ENCODE peak calls at places on chromosomes 12 and 14, in five cellular contexts. E is K562, O is HepG2, H is A549, U is endothelial cell of umbilical vein. B is an unnamed sample.

GRCh38 chr12:103561174-103561573 is 25.9 kb upstream of the STAB2 start:
- DNase-seq in E (no peak), O (no peak), H (no peak), U (no peak), B (no peak)

GRCh38 chr12:102034346-102034745 is 27.4 kb downstream of the WASHC3 start:
- DNase-seq in E (no peak), O (no peak), H (no peak), U (no peak), B (no peak)

GRCh38 chr14:50599700-50600444 is 39.9 kb downstream of the ATL1 start:
- DNase-seq in E (no peak), O (peak), H (peak), U (peak), B (peak)

GRCh38 chr14:34128665-34129064 is 177.8 kb upstream of the EGLN3 start:
- DNase-seq in E (no peak), O (no peak), H (no peak), U (no peak), B (no peak)

GRCh38 chr14:101025131-101025530 is 121.6 kb upstream of the RTL1 start:
- DNase-seq in E (no peak), O (no peak), H (no peak), U (no peak), B (no peak)

GRCh38 chr12:124497658-124498057 is 69.8 kb downstream of the NCOR2 start:
- DNase-seq in E (no peak), O (no peak), H (no peak), U (no peak), B (no peak)

GRCh38 chr12:49098703-49099102 is 4.1 kb upstream of the DHH start:
- DNase-seq in E (no peak), O (no peak), H (no peak), U (no peak), B (no peak)

GRCh38 chr14:55136868-55137785 is 8.1 kb downstream of the LGALS3 start:
- DNase-seq in E (no peak), O (no peak), H (no peak), U (peak), B (no peak)

GRCh38 chr12:30462249-30462648 is 233.4 kb downstream of the IPO8 start:
- DNase-seq in E (no peak), O (no peak), H (no peak), U (no peak), B (no peak)

GRCh38 chr12:30463636-30464035 is 232.0 kb downstream of the IPO8 start:
- DNase-seq in E (no peak), O (no peak), H (no peak), U (no peak), B (no peak)

GRCh38 chr12:30461011-30461670 is 234.5 kb downstream of the IPO8 start:
- DNase-seq in E (no peak), O (no peak), H (no peak), U (no peak), B (no peak)

GRCh38 chr12:30458453-30458852 is 237.2 kb downstream of the IPO8 start:
- DNase-seq in E (no peak), O (no peak), H (no peak), U (no peak), B (no peak)

GRCh38 chr12:30457621-30458289 is 237.9 kb downstream of the IPO8 start:
- DNase-seq in E (peak), O (peak), H (no peak), U (peak), B (peak)
- TF ChIP-seq CTCF in E (peak), O (peak), H (no peak), U (peak), B (peak)

DNA sequence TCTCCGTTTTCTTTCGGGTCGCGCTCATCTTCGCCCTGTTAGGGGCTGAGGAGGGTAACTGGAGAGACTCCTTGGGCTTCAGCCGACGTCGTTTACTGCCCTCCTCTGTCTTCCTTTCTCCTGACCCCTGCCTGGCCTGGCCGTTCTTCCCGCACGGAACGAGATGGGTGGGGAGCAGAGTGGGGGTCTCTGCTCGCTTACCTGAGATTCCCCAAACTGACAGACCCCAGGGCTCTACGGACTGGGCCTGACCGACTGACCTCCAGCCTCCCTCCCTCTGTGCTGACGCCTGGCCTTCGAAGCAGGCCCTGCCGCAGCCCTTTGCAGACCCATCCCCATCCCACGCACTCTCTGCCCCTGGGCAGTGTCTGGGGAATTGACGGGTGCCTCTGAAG is 439 bp downstream of the GOLGA5 start:
- DNase-seq in E (peak), O (no peak), H (no peak), U (peak), B (peak)
- TF ChIP-seq POLR2A in E (no peak), O (no peak), H (no peak), U (no peak), B (no peak)

GRCh38 chr14:76842414-76842813 is 16.2 kb downstream of the LRRC74A start:
- DNase-seq in E (no peak), O (no peak), H (no peak), U (no peak), B (no peak)

GRCh38 chr14:76848879-76849278 is 22.7 kb downstream of the LRRC74A start:
- DNase-seq in E (peak), O (no peak), H (peak), U (no peak), B (no peak)

GRCh38 chr14:76846331-76847047 is 20.3 kb downstream of the LRRC74A start:
- DNase-seq in E (no peak), O (no peak), H (no peak), U (no peak), B (peak)

GRCh38 chr14:76844223-76844622 is 18.0 kb downstream of the LRRC74A start:
- DNase-seq in E (no peak), O (no peak), H (peak), U (peak), B (peak)
- TF ChIP-seq MYC in E (no peak), O (no peak), H (no peak), U (peak), B (no peak)

GRCh38 chr12:64318605-64319004 is 72.0 kb downstream of the C12orf56 start:
- DNase-seq in E (no peak), O (peak), H (no peak), U (peak), B (peak)
- TF ChIP-seq CTCF in E (no peak), O (peak), H (no peak), U (no peak), B (peak)

GRCh38 chr12:120229583-120230325 is 28.8 kb upstream of the RPLP0 start:
- DNase-seq in E (no peak), O (no peak), H (no peak), U (no peak), B (no peak)

GRCh38 chr12:120228041-120228290 is 27.1 kb upstream of the RPLP0 start:
- DNase-seq in E (no peak), O (no peak), H (no peak), U (no peak), B (no peak)

GRCh38 chr12:120227233-120228040 is 26.5 kb upstream of the RPLP0 start:
- DNase-seq in E (no peak), O (peak), H (no peak), U (no peak), B (no peak)

GRCh38 chr12:120229071-120229582 is 28.2 kb upstream of the RPLP0 start:
- DNase-seq in E (peak), O (peak), H (no peak), U (no peak), B (no peak)

GRCh38 chr12:120228291-120229070 is 27.6 kb upstream of the RPLP0 start:
- DNase-seq in E (peak), O (peak), H (peak), U (peak), B (peak)
- TF ChIP-seq POLR2A in E (no peak), O (peak), H (no peak), U (no peak), B (no peak)

DNA sequence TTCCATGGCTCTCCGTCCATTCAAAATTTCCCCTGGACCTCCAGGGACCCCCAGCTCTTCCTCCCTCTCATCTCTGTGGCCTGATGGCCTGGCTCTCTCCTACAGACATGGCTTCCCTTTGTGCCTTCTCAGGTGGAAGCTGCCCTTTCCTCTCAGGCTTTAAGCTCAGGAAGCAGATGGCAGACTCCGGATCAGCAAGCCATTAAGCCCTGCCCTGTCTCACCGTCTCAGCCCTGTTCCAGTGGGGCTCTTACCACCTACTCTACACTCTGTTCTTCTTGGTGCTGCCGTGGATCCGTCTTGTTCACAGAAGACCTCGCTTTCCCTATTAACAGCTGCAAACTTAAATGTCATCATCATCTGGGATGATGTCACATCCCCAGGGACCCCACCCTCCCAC is 33.1 kb downstream of the NPC2 start:
- DNase-seq in E (no peak), O (no peak), H (no peak), U (no peak), B (no peak)
- TF ChIP-seq MYC in E (no peak), O (no peak), H (no peak), U (no peak), B (no peak)

GRCh38 chr12:53187145-53187899 is 6.6 kb upstream of the CSAD start:
- DNase-seq in E (peak), O (no peak), H (no peak), U (no peak), B (no peak)

GRCh38 chr12:53186745-53187144 is 6.0 kb upstream of the CSAD start:
- DNase-seq in E (peak), O (no peak), H (no peak), U (no peak), B (no peak)

GRCh38 chr12:53182836-53183235 is 2.1 kb upstream of the CSAD start:
- DNase-seq in E (peak), O (no peak), H (no peak), U (peak), B (peak)

GRCh38 chr12:53184828-53185227 is 4.1 kb upstream of the CSAD start:
- DNase-seq in E (peak), O (no peak), H (no peak), U (no peak), B (no peak)

DNA sequence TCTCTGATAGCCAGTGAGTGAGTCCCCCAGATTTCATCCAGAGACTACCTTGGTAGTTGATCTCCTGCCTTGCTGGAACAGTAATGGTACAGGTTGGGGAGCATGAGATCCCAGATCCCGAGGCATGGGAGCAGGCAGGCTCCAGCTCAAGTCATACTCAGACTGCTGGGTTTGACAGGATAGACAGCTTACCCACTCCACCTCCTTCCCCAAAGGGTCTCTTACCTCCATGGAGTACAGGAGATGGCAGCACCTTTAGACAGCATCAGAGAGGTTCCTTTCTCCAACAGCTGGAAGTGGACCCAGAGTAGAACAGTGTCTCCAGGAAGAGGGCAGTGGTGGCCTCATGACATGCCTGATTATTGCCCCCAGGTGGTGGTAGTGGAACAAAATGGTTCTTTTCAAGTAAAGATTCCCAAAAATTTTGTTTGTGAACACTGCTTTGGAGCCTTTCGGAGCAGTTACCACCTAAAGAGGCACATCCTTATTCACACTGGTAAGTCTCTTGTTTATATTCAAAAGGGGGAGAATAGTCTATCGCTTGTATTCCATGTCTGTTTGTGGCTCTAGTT is 4.9 kb upstream of the CSAD start:
- DNase-seq in E (peak), O (no peak), H (no peak), U (no peak), B (no peak)
- TF ChIP-seq CTCF in E (peak), O (peak), H (peak), U (no peak), B (no peak)

DNA sequence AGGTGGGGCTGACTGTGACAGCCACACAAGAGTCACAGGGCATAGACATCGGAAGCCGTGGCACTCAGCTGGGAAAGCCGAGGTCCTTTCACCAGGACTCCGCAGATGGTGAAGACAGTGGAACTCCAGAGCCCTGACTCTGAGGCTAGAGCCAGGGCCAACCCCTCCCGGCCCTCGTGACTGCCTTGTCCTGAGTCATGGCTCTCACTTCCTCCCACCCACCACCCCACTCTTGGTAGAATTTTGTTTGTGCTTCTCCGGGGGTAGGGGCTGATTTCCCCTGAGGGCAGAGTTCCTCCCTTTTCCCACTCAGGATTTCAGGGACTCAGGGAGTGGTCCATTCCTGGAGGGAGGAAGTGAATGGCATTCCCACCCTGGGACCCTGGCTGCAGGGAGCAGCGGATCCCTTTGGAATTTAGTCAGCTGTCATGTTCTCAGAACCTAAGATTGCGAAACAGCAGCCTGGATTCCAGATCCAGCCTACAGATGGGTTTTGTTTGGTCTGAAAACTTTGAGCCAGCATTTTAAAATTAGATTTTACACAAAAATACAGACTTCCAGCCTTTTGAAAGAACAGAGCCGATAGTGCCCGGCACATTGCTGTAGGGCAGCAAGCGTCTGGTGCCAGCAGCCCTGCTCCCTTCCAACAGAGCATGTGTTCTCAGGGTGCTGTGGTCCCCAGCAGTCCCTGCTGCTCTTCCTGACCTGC is 50.7 kb downstream of the TPCN1 start:
- DNase-seq in E (peak), O (peak), H (no peak), U (no peak), B (peak)
- TF ChIP-seq POLR2A in E (no peak), O (no peak), H (no peak), U (no peak), B (no peak)

DNA sequence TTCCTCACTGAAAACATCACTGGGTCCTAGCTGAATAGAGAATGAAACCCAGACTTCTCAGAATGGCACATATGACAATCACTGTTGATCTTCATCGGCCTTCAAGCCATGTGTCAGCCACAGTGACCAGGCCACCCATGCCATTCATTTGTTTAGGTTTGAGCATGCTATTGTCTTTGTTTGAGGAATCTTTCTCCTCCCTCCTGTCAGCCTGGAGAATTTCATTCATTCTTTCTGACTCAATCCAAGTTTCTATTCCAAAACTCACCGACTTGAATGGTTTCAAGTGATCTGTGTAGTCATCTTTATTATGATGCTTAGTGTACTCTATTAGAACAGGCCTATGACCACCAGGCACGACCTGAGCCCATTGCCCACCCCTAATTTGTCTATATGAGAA is 106.3 kb downstream of the ETNK1 start:
- DNase-seq in E (no peak), O (no peak), H (no peak), U (no peak), B (no peak)
- TF ChIP-seq MYC in E (no peak), O (no peak), H (no peak), U (no peak), B (no peak)

B was measured in NB4.